ENCODE peak calls at places on chromosomes 13 and 19, in four cellular contexts. L, V, B and A are unnamed samples.
A peak's percentile ranks its signal among the peaks of the same experiment; 100 is the strongest.

GRCh38 chr13:35144496-35144895 is 202.4 kb downstream of the NBEA start:
- DNase-seq in L (no peak), B (peak; percentile 7), V (no peak), A (no peak)

GRCh38 chr13:30832845-30833332 is 73.2 kb upstream of the MEDAG start:
- DNase-seq in B (peak; percentile 59), L (no peak), V (peak; percentile 51), A (peak; percentile 84)

GRCh38 chr13:37109080-37109678 is 3.7 kb upstream of the CSNK1A1L start:
- DNase-seq in L (no peak), V (no peak), B (peak; percentile 68), A (no peak)

GRCh38 chr19:10946964-10947657 is 13.7 kb upstream of the SMARCA4 start:
- DNase-seq in V (no peak), L (no peak), B (no peak), A (no peak)

GRCh38 chr19:34298891-34299510 is 44.6 kb downstream of the GARRE1 start:
- DNase-seq in V (no peak), L (no peak), B (no peak), A (no peak)

GRCh38 chr13:34672631-34673030 is 269.4 kb upstream of the NBEA start:
- DNase-seq in V (no peak), B (peak; percentile 3), L (no peak), A (no peak)

GRCh38 chr19:4755459-4755858 is 31.8 kb upstream of the DPP9 start:
- DNase-seq in L (no peak), B (no peak), V (no peak), A (no peak)

GRCh38 chr19:55580628-55581144 is at the start of gene ZNF579:
- DNase-seq in L (peak; percentile 96), B (peak; percentile 86), V (peak; percentile 89), A (no peak)

GRCh38 chr19:55212447-55212846 is 3.1 kb upstream of the PTPRH start:
- DNase-seq in L (no peak), B (no peak), V (no peak), A (no peak)

GRCh38 chr19:52941941-52942370 is 18.7 kb upstream of the ZNF888 start:
- DNase-seq in L (no peak), B (peak; percentile 7), V (peak; percentile 42), A (no peak)

GRCh38 chr19:50205681-50206138 is 2.3 kb downstream of the MYH14 start:
- DNase-seq in V (no peak), B (no peak), L (no peak), A (no peak)

GRCh38 chr13:49539313-49539712 is 43.6 kb downstream of the PHF11 start:
- DNase-seq in B (no peak), V (no peak), L (no peak), A (no peak)

GRCh38 chr13:75357576-75358295 is 124.2 kb downstream of the TBC1D4 start:
- DNase-seq in L (no peak), V (no peak), B (peak; percentile 75), A (no peak)

GRCh38 chr13:99436013-99436412 is 65.3 kb upstream of the TM9SF2 start:
- DNase-seq in B (no peak), L (no peak), V (no peak), A (no peak)

GRCh38 chr13:44347301-44347700 is 26.3 kb upstream of the SERP2 start:
- DNase-seq in L (no peak), B (no peak), V (no peak), A (no peak)

GRCh38 chr19:47444388-47444821 is 25.1 kb upstream of the MEIS3 start:
- DNase-seq in V (no peak), B (no peak), L (no peak), A (no peak)

GRCh38 chr13:67273001-67273400 is 42.9 kb upstream of the PCDH9 start:
- DNase-seq in V (no peak), B (no peak), L (no peak), A (no peak)

GRCh38 chr13:21008026-21008425 is 53.4 kb downstream of the LATS2 start:
- DNase-seq in L (no peak), B (no peak), V (no peak), A (no peak)

GRCh38 chr13:69633044-69633443 is 474.6 kb upstream of the ATXN8OS start:
- DNase-seq in L (no peak), B (no peak), V (no peak), A (no peak)

GRCh38 chr13:80562423-80562822 is 221.5 kb upstream of the SPRY2 start:
- DNase-seq in V (no peak), L (no peak), B (no peak), A (no peak)

GRCh38 chr13:41942462-41943094 is 18.3 kb downstream of the VWA8 start:
- DNase-seq in V (no peak), B (peak; percentile 63), L (no peak), A (no peak)

GRCh38 chr19:3163230-3163886 is 15.2 kb upstream of the S1PR4 start:
- DNase-seq in L (no peak), V (no peak), B (peak; percentile 31), A (no peak)

GRCh38 chr19:17754634-17755532 is 3.6 kb downstream of the FCHO1 start:
- DNase-seq in L (no peak), B (no peak), V (no peak), A (no peak)

GRCh38 chr19:17753976-17754375 is 2.7 kb downstream of the FCHO1 start:
- DNase-seq in L (no peak), B (no peak), V (no peak), A (no peak)

GRCh38 chr19:17755977-17756670 is 4.8 kb downstream of the FCHO1 start:
- DNase-seq in L (no peak), V (no peak), B (peak; percentile 25), A (no peak)

GRCh38 chr19:17757125-17757524 is 5.8 kb downstream of the FCHO1 start:
- DNase-seq in V (no peak), L (no peak), B (peak; percentile 56), A (no peak)

DNA sequence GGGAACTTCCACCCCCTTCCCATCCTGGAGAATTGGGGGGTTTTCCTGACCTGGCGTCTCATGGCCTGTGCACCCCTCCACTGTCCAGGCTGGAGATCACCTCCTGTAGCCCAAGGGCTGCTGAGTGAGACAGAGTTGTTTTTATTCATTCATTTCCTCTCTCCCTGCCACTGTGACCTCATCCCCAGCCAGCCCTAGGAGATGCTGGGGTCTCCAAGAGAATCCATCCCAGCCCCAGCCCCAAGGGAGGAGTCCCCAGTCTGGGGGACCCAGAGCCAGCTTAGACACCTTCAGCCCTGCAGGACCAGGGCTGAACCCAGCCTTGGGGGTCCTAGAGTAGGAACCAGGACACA is 4.2 kb downstream of the FCHO1 start:
- DNase-seq in V (no peak), B (no peak), L (no peak), A (no peak)
- H3K4me3 ChIP-seq in V (no peak overlapping the region), B (no peak overlapping the region), L (no peak overlapping the region), A (no peak overlapping the region)

GRCh38 chr19:1685046-1685445 is 32.6 kb upstream of the TCF3 start:
- DNase-seq in B (no peak), V (no peak), L (no peak), A (no peak)
- H3K27me3 ChIP-seq in B (peaks cover 11% of the 10 kb centered on the region), V (peaks cover 84% of the 10 kb centered on the region), L (peaks cover 96% of the 10 kb centered on the region), A (peaks cover 31% of the 10 kb centered on the region)

DNA sequence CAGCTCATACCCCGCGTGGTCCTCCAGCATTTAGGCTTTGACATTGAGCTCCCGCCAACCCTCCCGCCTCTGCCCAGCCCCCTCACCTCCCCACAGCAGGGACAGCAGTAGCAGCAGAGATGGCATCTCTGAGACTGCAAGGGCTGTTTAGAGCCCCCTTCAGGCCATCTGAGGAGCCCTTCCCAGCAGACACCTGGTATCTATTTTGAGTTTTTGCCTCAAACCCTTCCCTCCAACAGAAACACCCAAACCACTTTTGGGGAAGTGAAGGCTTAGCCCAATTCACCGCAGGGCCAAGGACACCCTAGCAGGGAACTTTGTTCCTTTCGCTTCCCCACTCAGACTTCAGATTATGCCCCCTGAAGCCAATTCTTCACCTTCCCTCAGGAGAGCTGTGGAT is 6.3 kb upstream of the ZNF175 start:
- DNase-seq in V (no peak), L (no peak), B (no peak), A (no peak)
- TF ChIP-seq CTCF in V (no peak), L (no peak), B (no peak), A (no peak)

GRCh38 chr13:113410472-113411201 is 42.7 kb downstream of the ADPRHL1 start:
- DNase-seq in B (peak; percentile 78), L (no peak), V (peak; percentile 84), A (peak; percentile 74)
- H3K4me3 ChIP-seq in B (peak overlapping the region; percentile 44), L (no peak overlapping the region), V (peak overlapping the region; percentile 66), A (peak overlapping the region; percentile 25)

DNA sequence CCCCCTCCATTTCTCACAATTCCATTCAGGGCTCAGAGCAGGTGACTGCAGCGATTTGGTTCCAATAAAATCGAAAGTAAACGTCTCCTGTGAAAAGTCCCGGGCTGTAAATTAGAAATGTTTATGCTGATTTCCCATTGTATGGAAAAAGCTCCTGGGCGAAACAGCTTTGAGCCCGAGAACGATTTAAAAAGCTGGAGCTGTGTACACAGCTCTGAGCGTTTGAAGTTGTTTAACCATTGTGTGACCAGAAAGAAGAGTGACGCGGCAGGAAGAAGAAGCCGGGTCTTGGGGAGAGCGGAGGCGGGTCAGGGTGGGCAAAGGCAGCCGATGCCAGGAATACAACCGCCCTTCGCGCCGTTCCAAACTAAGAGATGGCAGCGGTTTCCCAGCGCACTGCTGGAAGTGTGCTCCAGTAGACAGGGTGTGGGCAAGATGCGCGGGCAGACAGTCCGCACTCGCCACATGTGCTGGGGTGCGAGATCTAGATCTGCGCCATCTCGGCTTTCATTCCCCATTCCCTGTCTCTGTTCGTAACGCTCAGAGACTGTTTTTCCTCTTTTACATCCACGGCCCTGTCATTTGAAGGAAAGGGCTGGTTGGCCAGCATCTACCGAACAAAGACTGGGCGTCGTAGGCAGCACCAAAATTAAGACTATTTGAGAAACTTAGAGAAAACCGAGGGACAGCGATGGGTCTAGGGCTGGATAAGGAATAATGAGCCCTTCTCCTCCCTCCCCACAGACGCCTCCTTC is 960 bp upstream of the GSX1 start:
- DNase-seq in V (no peak), B (no peak), L (no peak), A (no peak)
- H3K27me3 ChIP-seq in V (peaks cover 94% of the 10 kb centered on the region), B (peaks cover 81% of the 10 kb centered on the region), L (peaks cover 99% of the 10 kb centered on the region), A (peaks cover 81% of the 10 kb centered on the region)

DNA sequence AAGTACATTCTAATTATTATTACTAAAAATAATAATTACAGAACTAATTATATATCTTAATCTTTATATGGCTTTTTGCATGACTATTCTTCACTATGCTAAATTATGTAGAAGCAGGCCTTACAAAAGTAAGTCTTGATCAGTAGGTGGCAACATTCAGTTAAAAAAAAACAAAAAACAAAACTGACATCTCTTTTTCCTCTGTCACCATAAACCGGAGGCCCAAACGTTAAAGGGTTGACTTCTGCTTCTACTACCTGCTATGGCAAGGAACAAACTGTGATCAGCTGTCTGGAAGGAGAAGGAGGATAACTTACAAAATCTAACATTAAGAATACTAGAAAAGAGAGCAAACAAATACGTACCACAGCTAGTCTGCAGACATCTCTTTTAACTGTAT is 1525.6 kb downstream of the SLITRK1 start:
- DNase-seq in B (no peak), V (no peak), L (no peak), A (no peak)
- TF ChIP-seq CTCF in B (no peak), V (no peak), L (no peak), A (no peak)